ENCODE peak calls at places on chromosomes 5 and 9, in nine cellular contexts. One of them, this sample, is unnamed.

GRCh38 chr9:89920901-89921300 is 316.1 kb downstream of the GADD45G start:
- DNase-seq in AG20443: no peak
- DNase-seq in memory B cell: no peak
- DNase-seq in osteocyte: peak; percentile 83
- DNase-seq in choroid plexus epithelial cell: no peak
- DNase-seq in HS-27A: no peak
- DNase-seq in T-cell: no peak
- DNase-seq in NCI-H524: no peak
- DNase-seq in caudate nucleus: no peak
- DNase-seq in this sample: no peak

GRCh38 chr9:133634024-133634691 is 2.0 kb upstream of the DBH start:
- DNase-seq in AG20443: no peak
- DNase-seq in memory B cell: no peak
- DNase-seq in osteocyte: no peak
- DNase-seq in choroid plexus epithelial cell: no peak
- DNase-seq in HS-27A: no peak
- DNase-seq in T-cell: no peak
- DNase-seq in NCI-H524: peak; percentile 55
- DNase-seq in caudate nucleus: no peak
- DNase-seq in this sample: no peak

GRCh38 chr9:98045234-98046160 is 11.0 kb upstream of the NANS start:
- DNase-seq in AG20443: no peak
- DNase-seq in memory B cell: peak; percentile 65
- DNase-seq in osteocyte: no peak
- DNase-seq in choroid plexus epithelial cell: no peak
- DNase-seq in HS-27A: no peak
- DNase-seq in T-cell: peak; percentile 21
- DNase-seq in NCI-H524: no peak
- DNase-seq in caudate nucleus: no peak
- DNase-seq in this sample: no peak

GRCh38 chr5:119304439-119304838 is 51.4 kb upstream of the TNFAIP8 start:
- DNase-seq in AG20443: no peak
- DNase-seq in memory B cell: no peak
- DNase-seq in osteocyte: no peak
- DNase-seq in choroid plexus epithelial cell: peak; percentile 41
- DNase-seq in HS-27A: no peak
- DNase-seq in T-cell: no peak
- DNase-seq in NCI-H524: no peak
- DNase-seq in caudate nucleus: no peak
- DNase-seq in this sample: no peak

GRCh38 chr5:134975843-134976242 is 8.1 kb downstream of the CATSPER3 start:
- DNase-seq in AG20443: no peak
- DNase-seq in memory B cell: no peak
- DNase-seq in osteocyte: no peak
- DNase-seq in choroid plexus epithelial cell: peak; percentile 26
- DNase-seq in HS-27A: no peak
- DNase-seq in T-cell: no peak
- DNase-seq in NCI-H524: no peak
- DNase-seq in caudate nucleus: no peak
- DNase-seq in this sample: no peak

GRCh38 chr9:98117984-98118639 is 910 bp downstream of the TRIM14 start:
- DNase-seq in AG20443: no peak
- DNase-seq in memory B cell: no peak
- DNase-seq in osteocyte: no peak
- DNase-seq in choroid plexus epithelial cell: peak; percentile 38
- DNase-seq in HS-27A: no peak
- DNase-seq in T-cell: peak; percentile 45
- DNase-seq in NCI-H524: peak; percentile 95
- DNase-seq in caudate nucleus: no peak
- DNase-seq in this sample: peak; percentile 26

GRCh38 chr5:3265131-3265885 is 330.3 kb upstream of the IRX1 start:
- DNase-seq in AG20443: no peak
- DNase-seq in memory B cell: no peak
- DNase-seq in osteocyte: no peak
- DNase-seq in choroid plexus epithelial cell: no peak
- DNase-seq in HS-27A: no peak
- DNase-seq in T-cell: no peak
- DNase-seq in NCI-H524: no peak
- DNase-seq in caudate nucleus: no peak
- DNase-seq in this sample: no peak

GRCh38 chr9:126348911-126349550 is 22.4 kb downstream of the MVB12B start:
- DNase-seq in AG20443: no peak
- DNase-seq in memory B cell: no peak
- DNase-seq in osteocyte: no peak
- DNase-seq in choroid plexus epithelial cell: no peak
- DNase-seq in HS-27A: no peak
- DNase-seq in T-cell: no peak
- DNase-seq in NCI-H524: no peak
- DNase-seq in caudate nucleus: no peak
- DNase-seq in this sample: no peak

GRCh38 chr9:132755096-132755495 is 84.8 kb downstream of the GTF3C4 start:
- DNase-seq in AG20443: peak; percentile 9
- DNase-seq in memory B cell: no peak
- DNase-seq in osteocyte: no peak
- DNase-seq in choroid plexus epithelial cell: no peak
- DNase-seq in HS-27A: no peak
- DNase-seq in T-cell: no peak
- DNase-seq in NCI-H524: no peak
- DNase-seq in caudate nucleus: no peak
- DNase-seq in this sample: no peak

GRCh38 chr5:29037716-29038115 is 1999.3 kb upstream of the CDH9 start:
- DNase-seq in AG20443: no peak
- DNase-seq in memory B cell: no peak
- DNase-seq in osteocyte: no peak
- DNase-seq in choroid plexus epithelial cell: peak; percentile 2
- DNase-seq in HS-27A: no peak
- DNase-seq in T-cell: no peak
- DNase-seq in NCI-H524: no peak
- DNase-seq in caudate nucleus: no peak
- DNase-seq in this sample: no peak

GRCh38 chr5:132661231-132662003 is 3.4 kb downstream of the IL13 start:
- DNase-seq in AG20443: no peak
- DNase-seq in memory B cell: no peak
- DNase-seq in osteocyte: no peak
- DNase-seq in choroid plexus epithelial cell: peak; percentile 48
- DNase-seq in HS-27A: no peak
- DNase-seq in T-cell: no peak
- DNase-seq in NCI-H524: no peak
- DNase-seq in caudate nucleus: no peak
- DNase-seq in this sample: no peak

GRCh38 chr5:156479864-156480263 is 152.9 kb downstream of the SGCD start:
- DNase-seq in AG20443: peak; percentile 83
- DNase-seq in memory B cell: no peak
- DNase-seq in osteocyte: no peak
- DNase-seq in choroid plexus epithelial cell: peak; percentile 66
- DNase-seq in HS-27A: no peak
- DNase-seq in T-cell: no peak
- DNase-seq in NCI-H524: peak; percentile 93
- DNase-seq in caudate nucleus: no peak
- DNase-seq in this sample: no peak

GRCh38 chr9:88689509-88689908 is 154.5 kb downstream of the NXNL2 start:
- DNase-seq in AG20443: no peak
- DNase-seq in memory B cell: no peak
- DNase-seq in osteocyte: no peak
- DNase-seq in choroid plexus epithelial cell: no peak
- DNase-seq in HS-27A: no peak
- DNase-seq in T-cell: no peak
- DNase-seq in NCI-H524: no peak
- DNase-seq in caudate nucleus: no peak
- DNase-seq in this sample: no peak

GRCh38 chr9:105994970-105995369 is 300.6 kb downstream of the TMEM38B start:
- DNase-seq in AG20443: peak; percentile 9
- DNase-seq in memory B cell: no peak
- DNase-seq in osteocyte: no peak
- DNase-seq in choroid plexus epithelial cell: no peak
- DNase-seq in HS-27A: no peak
- DNase-seq in T-cell: no peak
- DNase-seq in NCI-H524: no peak
- DNase-seq in caudate nucleus: no peak
- DNase-seq in this sample: no peak

GRCh38 chr9:116027511-116027910 is 126.1 kb upstream of the PAPPA start:
- DNase-seq in AG20443: peak; percentile 52
- DNase-seq in memory B cell: no peak
- DNase-seq in osteocyte: no peak
- DNase-seq in choroid plexus epithelial cell: peak; percentile 94
- DNase-seq in HS-27A: peak; percentile 52
- DNase-seq in T-cell: no peak
- DNase-seq in NCI-H524: no peak
- DNase-seq in caudate nucleus: no peak
- DNase-seq in this sample: no peak

GRCh38 chr5:95761771-95762680 is 30.9 kb downstream of the RHOBTB3 start:
- DNase-seq in AG20443: no peak
- DNase-seq in memory B cell: no peak
- DNase-seq in osteocyte: no peak
- DNase-seq in choroid plexus epithelial cell: peak; percentile 81
- DNase-seq in HS-27A: peak; percentile 53
- DNase-seq in T-cell: no peak
- DNase-seq in NCI-H524: peak; percentile 60
- DNase-seq in caudate nucleus: no peak
- DNase-seq in this sample: no peak

GRCh38 chr5:56124885-56125250 is 108.3 kb downstream of the ANKRD55 start:
- DNase-seq in AG20443: no peak
- DNase-seq in memory B cell: no peak
- DNase-seq in osteocyte: no peak
- DNase-seq in choroid plexus epithelial cell: peak; percentile 48
- DNase-seq in HS-27A: no peak
- DNase-seq in T-cell: no peak
- DNase-seq in NCI-H524: no peak
- DNase-seq in caudate nucleus: no peak
- DNase-seq in this sample: no peak

GRCh38 chr5:73908846-73909245 is 282.9 kb downstream of the ARHGEF28 start:
- DNase-seq in AG20443: no peak
- DNase-seq in memory B cell: no peak
- DNase-seq in osteocyte: no peak
- DNase-seq in choroid plexus epithelial cell: no peak
- DNase-seq in HS-27A: no peak
- DNase-seq in T-cell: no peak
- DNase-seq in NCI-H524: no peak
- DNase-seq in caudate nucleus: no peak
- DNase-seq in this sample: no peak